ENCODE peak calls at places on chromosomes 13 and 19, in four cellular contexts. One of them, this sample, is unnamed.

GRCh38 chr13:113724780-113725315 is 34.2 kb upstream of the TMEM255B start:
- DNase-seq in MV-4-11: no peak
- DNase-seq in cerebellum: peak; percentile 82
- DNase-seq in SK-N-DZ: peak; percentile 73
- DNase-seq in this sample: peak; percentile 71

GRCh38 chr13:105655046-105655445 is 880.4 kb downstream of the EFNB2 start:
- DNase-seq in cerebellum: no peak
- DNase-seq in MV-4-11: no peak
- DNase-seq in SK-N-DZ: no peak
- DNase-seq in this sample: no peak

GRCh38 chr13:49777746-49778614 is 14.5 kb downstream of the KPNA3 start:
- DNase-seq in SK-N-DZ: no peak
- DNase-seq in cerebellum: no peak
- DNase-seq in MV-4-11: no peak
- DNase-seq in this sample: no peak

GRCh38 chr13:108494991-108495661 is 134.3 kb upstream of the MYO16 start:
- DNase-seq in cerebellum: no peak
- DNase-seq in SK-N-DZ: no peak
- DNase-seq in MV-4-11: no peak
- DNase-seq in this sample: no peak

GRCh38 chr13:100362371-100362770 is 226.2 kb downstream of the GGACT start:
- DNase-seq in SK-N-DZ: no peak
- DNase-seq in MV-4-11: no peak
- DNase-seq in cerebellum: no peak
- DNase-seq in this sample: no peak

GRCh38 chr13:85028035-85028434 is 771.2 kb downstream of the SLITRK6 start:
- DNase-seq in SK-N-DZ: no peak
- DNase-seq in MV-4-11: no peak
- DNase-seq in cerebellum: no peak
- DNase-seq in this sample: no peak

GRCh38 chr13:56352356-56352755 is 788.4 kb upstream of the PRR20A start:
- DNase-seq in cerebellum: no peak
- DNase-seq in SK-N-DZ: no peak
- DNase-seq in MV-4-11: no peak
- DNase-seq in this sample: no peak

GRCh38 chr19:29880498-29881081 is 61.4 kb upstream of the URI1 start:
- DNase-seq in MV-4-11: no peak
- DNase-seq in SK-N-DZ: no peak
- DNase-seq in cerebellum: no peak
- DNase-seq in this sample: no peak

GRCh38 chr13:29543230-29544215 is 52.0 kb downstream of the SLC7A1 start:
- DNase-seq in SK-N-DZ: no peak
- DNase-seq in MV-4-11: peak; percentile 87
- DNase-seq in cerebellum: no peak
- DNase-seq in this sample: no peak

GRCh38 chr19:17775991-17776803 is 18.7 kb upstream of the B3GNT3 start:
- DNase-seq in MV-4-11: peak; percentile 90
- DNase-seq in cerebellum: no peak
- DNase-seq in SK-N-DZ: no peak
- DNase-seq in this sample: no peak

GRCh38 chr19:56141416-56141992 is 417 bp downstream of the ZNF444 start:
- DNase-seq in SK-N-DZ: no peak
- DNase-seq in MV-4-11: no peak
- DNase-seq in cerebellum: no peak
- DNase-seq in this sample: no peak

GRCh38 chr13:27016871-27017270 is 154.7 kb downstream of the USP12 start:
- DNase-seq in cerebellum: no peak
- DNase-seq in MV-4-11: no peak
- DNase-seq in SK-N-DZ: no peak
- DNase-seq in this sample: no peak